ENCODE peak calls at places on chromosomes 2 and 18, in six cellular contexts. B, F, A, Y, W and C are unnamed samples. For H3K4me1, the result is how much of the 10 kb centered on the place peaks cover.

GRCh38 chr2:17748745-17749144 is 4.9 kb downstream of the SMC6 start:
- DNase-seq in B (no peak), W (no peak), Y (no peak), A (no peak), F (no peak), C (no peak)

GRCh38 chr18:62717850-62718229 is 2.5 kb downstream of the PHLPP1 start:
- DNase-seq in W (no peak), A (peak), Y (no peak), B (no peak), F (no peak), C (no peak)

GRCh38 chr2:105428387-105429018 is 29.7 kb upstream of the FHL2 start:
- DNase-seq in F (no peak), Y (no peak), A (no peak), W (no peak), B (no peak), C (no peak)

GRCh38 chr2:53486185-53486584 is 281.4 kb upstream of the CHAC2 start:
- DNase-seq in Y (no peak), B (no peak), A (no peak), F (no peak), W (no peak), C (no peak)

GRCh38 chr18:59551902-59552635 is 145.2 kb downstream of the CCBE1 start:
- DNase-seq in B (no peak), W (no peak), Y (no peak), A (no peak), F (no peak), C (no peak)

GRCh38 chr18:57705011-57705410 is 83.4 kb upstream of the NARS1 start:
- DNase-seq in F (no peak), B (no peak), A (no peak), Y (no peak), W (no peak), C (no peak)

GRCh38 chr18:41128126-41128525 is 826.9 kb upstream of the PIK3C3 start:
- DNase-seq in Y (no peak), A (no peak), B (no peak), W (no peak), F (no peak), C (no peak)

GRCh38 chr2:225894240-225894980 is 494.9 kb downstream of the NYAP2 start:
- DNase-seq in A (no peak), F (no peak), Y (no peak), B (peak), W (no peak), C (no peak)

GRCh38 chr2:238908960-238909951 is 61.4 kb downstream of the TWIST2 start:
- DNase-seq in Y (no peak), W (no peak), B (no peak), A (peak), F (no peak), C (peak)

GRCh38 chr2:12607971-12608370 is 108.8 kb upstream of the TRIB2 start:
- DNase-seq in W (no peak), B (no peak), A (no peak), Y (no peak), F (no peak), C (no peak)

GRCh38 chr2:189576361-189576760 is 4.2 kb downstream of the SLC40A1 start:
- DNase-seq in A (no peak), Y (no peak), F (no peak), B (no peak), W (no peak), C (no peak)

GRCh38 chr2:46652514-46653170 is 173.3 kb downstream of the TMEM247 start:
- DNase-seq in Y (no peak), F (no peak), W (no peak), B (no peak), A (no peak), C (no peak)

GRCh38 chr2:46655551-46656436 is 176.4 kb downstream of the TMEM247 start:
- DNase-seq in W (no peak), F (no peak), Y (no peak), B (no peak), A (peak), C (no peak)

GRCh38 chr2:46656640-46657039 is 177.3 kb downstream of the TMEM247 start:
- DNase-seq in Y (no peak), B (no peak), W (no peak), A (no peak), F (no peak), C (no peak)

GRCh38 chr2:46653539-46653938 is 174.2 kb downstream of the TMEM247 start:
- DNase-seq in B (no peak), F (no peak), A (no peak), Y (no peak), W (no peak), C (no peak)

GRCh38 chr2:46657042-46657504 is 177.7 kb downstream of the TMEM247 start:
- DNase-seq in A (peak), B (peak), Y (peak), F (no peak), W (no peak), C (no peak)
- TF ChIP-seq POLR2AphosphoS5 in A (no peak), B (no peak), Y (peak), F (peak), W (no peak), C (no peak)

GRCh38 chr2:27096748-27097297 is 10.3 kb downstream of the KHK start:
- DNase-seq in A (no peak), W (no peak), B (no peak), F (no peak), Y (no peak), C (no peak)
- H3K4me1 ChIP-seq in A (under half), W (under half), B (under half), F (under half), Y (under half), C (under half)

GRCh38 chr18:26304511-26304910 is 78.3 kb downstream of the TAF4B start:
- DNase-seq in A (no peak), B (no peak), F (no peak), Y (no peak), W (no peak), C (no peak)
- TF ChIP-seq POLR2AphosphoS5 in A (no peak), B (no peak), F (no peak), Y (no peak), W (no peak), C (no peak)

GRCh38 chr2:70241338-70241737 is 7.1 kb downstream of the TIA1 start:
- DNase-seq in A (peak), Y (no peak), F (no peak), B (no peak), W (no peak), C (no peak)
- H3K4me1 ChIP-seq in A (under half), Y (under half), F (half or more), B (under half), W (under half), C (half or more)

GRCh38 chr2:231673348-231673770 is 35.0 kb upstream of the PTMA start:
- DNase-seq in B (peak), F (peak), Y (peak), W (no peak), A (no peak), C (no peak)
- TF ChIP-seq POLR2AphosphoS5 in B (peak), F (peak), Y (peak), W (no peak), A (no peak), C (no peak)

DNA sequence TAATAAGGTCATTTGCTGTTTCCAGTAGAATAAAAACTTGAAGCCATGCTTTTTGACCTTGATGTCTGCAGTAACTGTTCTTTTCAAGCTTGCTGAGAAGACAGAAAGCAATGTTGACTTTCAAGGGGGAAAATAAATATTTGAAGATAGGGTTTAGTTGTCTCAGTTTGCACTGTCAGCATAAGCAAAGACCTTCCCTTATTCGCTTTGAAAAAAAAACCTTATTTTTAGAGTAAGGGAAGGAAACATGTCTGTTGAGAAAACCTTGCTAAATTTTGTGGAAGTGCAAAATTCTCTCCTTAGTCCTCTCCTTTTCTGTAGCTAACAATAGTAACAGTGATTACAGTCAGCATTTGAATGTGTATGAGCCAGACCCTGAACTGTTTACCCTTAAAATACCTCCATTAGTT is 43.1 kb downstream of the MAP4K4 start:
- DNase-seq in A (no peak), W (no peak), F (no peak), B (no peak), Y (no peak), C (no peak)
- H3K4me1 ChIP-seq in A (under half), W (under half), F (half or more), B (under half), Y (under half), C (half or more)

DNA sequence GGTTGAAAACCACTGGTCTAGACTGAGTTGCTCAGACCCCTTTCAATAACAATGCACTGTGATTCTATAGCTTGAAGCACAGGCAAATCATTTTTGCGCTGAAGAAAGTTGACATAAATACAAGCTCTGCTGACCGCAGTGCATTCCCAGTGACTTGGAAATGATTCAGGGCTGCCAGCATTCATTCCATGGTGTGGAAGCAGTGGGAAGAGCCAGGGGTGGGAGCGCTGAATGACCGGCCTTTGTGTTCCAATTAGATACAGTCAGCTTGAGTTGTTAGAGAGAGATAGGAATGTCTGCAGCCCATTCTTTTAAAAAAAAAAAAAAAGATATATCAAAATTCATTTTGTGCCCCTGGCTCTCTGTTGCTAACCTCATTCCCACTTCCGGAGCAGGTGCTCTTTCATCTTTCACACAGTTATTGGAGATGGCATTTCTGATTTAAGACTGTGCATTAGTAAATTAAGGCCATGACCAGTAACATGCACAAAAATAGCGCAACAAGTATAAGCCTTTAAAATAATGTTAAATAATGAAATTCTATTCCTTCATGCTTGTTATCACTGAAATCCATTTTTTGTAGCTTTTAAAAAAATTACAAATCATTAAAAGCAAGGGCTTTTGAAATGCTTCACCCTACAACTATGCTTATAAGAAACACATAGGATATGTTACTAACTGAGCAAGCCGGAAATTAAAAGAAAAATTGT is 59.4 kb upstream of the CTLA4 start:
- DNase-seq in B (no peak), F (no peak), A (peak), Y (no peak), W (no peak), C (no peak)
- TF ChIP-seq POLR2AphosphoS5 in B (no peak), F (no peak), A (no peak), Y (no peak), W (no peak), C (no peak)

DNA sequence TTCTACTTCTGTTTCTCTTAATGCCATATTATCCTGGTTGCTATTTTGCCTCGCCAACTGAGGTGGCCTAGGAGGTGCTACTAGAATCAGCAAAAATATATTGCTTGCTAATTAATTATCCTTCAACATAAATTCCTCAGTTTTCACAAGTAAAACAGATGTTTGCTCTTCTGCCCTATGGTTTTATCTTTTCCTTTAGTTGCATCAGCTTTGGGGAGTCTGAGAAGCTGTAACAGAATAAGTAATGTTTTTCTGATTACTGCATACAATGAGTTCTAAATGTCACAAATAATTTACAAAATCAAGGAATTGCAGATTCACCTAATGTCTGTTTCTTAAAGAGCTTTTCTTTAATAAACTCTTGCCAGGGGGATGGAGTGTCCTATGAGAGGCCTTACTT is 36.7 kb downstream of the GULP1 start:
- DNase-seq in A (no peak), B (no peak), F (no peak), Y (no peak), W (no peak), C (no peak)
- H3K4me1 ChIP-seq in A (under half), B (under half), F (under half), Y (under half), W (under half), C (under half)

GRCh38 chr18:12307871-12308385 is at the start of gene TUBB6:
- DNase-seq in F (peak), Y (peak), B (no peak), A (peak), W (no peak), C (peak)
- TF ChIP-seq POLR2AphosphoS5 in F (peak), Y (peak), B (peak), A (peak), W (peak), C (peak)

DNA sequence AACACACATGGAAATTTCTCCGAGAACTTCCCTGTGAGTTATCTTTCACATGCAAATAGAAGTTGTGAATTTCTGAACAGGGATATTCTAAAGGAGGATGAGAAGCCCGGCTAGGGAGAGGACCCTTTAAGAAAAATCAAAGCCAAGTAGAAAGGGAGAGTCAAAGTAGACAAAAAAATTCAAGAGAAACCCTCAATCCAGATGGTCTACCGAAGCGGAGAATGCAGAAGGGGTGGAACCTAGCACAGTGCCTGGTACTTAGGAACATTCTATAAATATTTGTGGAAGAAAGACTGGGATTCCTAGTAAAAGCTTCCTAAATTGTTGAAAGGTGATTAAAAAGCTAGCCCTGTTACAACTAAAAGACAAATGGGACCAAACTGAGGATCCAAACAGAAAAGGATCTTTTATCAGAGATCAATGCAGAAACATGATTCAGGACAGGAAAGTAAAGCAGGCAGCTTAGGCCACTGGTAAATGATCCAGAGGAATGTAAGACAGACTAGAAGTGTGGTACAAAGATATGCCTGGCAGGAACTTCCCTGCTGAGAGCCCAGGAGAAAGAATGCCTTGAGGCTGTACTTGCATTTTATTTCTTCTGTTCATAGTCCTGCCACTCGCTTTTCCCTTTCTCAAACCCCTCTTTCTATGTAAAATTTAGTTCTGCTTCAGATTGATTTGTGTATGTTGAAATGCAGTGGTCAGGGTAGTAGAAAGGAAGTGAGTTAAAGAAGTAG is 19.5 kb upstream of the GLS start:
- DNase-seq in A (no peak), F (no peak), W (no peak), Y (no peak), B (no peak), C (no peak)
- H3K4me1 ChIP-seq in A (under half), F (under half), W (under half), Y (under half), B (under half), C (under half)